ENCODE peak calls at places on chromosomes 11 and 22, in seven cellular contexts. S is cardiac muscle cell, L is CD14-positive monocyte, C is AG10803, T is coronary artery, Z is neural crest cell, B is IMR-90. E is an unnamed sample.

GRCh38 chr11:47004595-47005033 is 68.1 kb downstream of the CSTPP1 start:
- DNase-seq in S (peak; percentile 85), B (peak; percentile 98), Z (no peak), L (no peak), T (peak; percentile 74), C (peak; percentile 98), E (peak; percentile 86)

GRCh38 chr11:120424970-120425332 is 86.6 kb upstream of the GRIK4 start:
- DNase-seq in T (no peak), S (no peak), B (no peak), C (no peak), L (no peak), Z (no peak), E (no peak)

GRCh38 chr11:68193018-68193417 is 20.1 kb downstream of the KMT5B start:
- DNase-seq in L (no peak), Z (no peak), B (no peak), C (no peak), T (no peak), S (no peak), E (no peak)

GRCh38 chr11:47248664-47249377 is at the start of gene ACP2:
- DNase-seq in C (peak; percentile 87), T (peak; percentile 92), B (peak; percentile 87), S (peak; percentile 93), L (peak; percentile 88), Z (peak; percentile 84), E (peak; percentile 94)

GRCh38 chr22:20965888-20966855 is 883 bp upstream of the AIFM3 start:
- DNase-seq in L (no peak), B (no peak), T (no peak), S (no peak), Z (no peak), C (no peak), E (no peak)

GRCh38 chr11:98616256-98616655 is 404.5 kb upstream of the CNTN5 start:
- DNase-seq in Z (no peak), B (no peak), T (no peak), L (no peak), S (no peak), C (no peak), E (no peak)

GRCh38 chr11:19419021-19419750 is 178.4 kb upstream of the E2F8 start:
- DNase-seq in C (peak; percentile 91), Z (no peak), S (no peak), B (peak; percentile 89), T (no peak), L (no peak), E (no peak)

GRCh38 chr11:16883179-16883578 is 131.0 kb downstream of the PLEKHA7 start:
- DNase-seq in L (no peak), C (no peak), T (no peak), B (no peak), S (peak; percentile 39), Z (no peak), E (no peak)

GRCh38 chr22:35966314-35967045 is 62.1 kb downstream of the RBFOX2 start:
- DNase-seq in S (no peak), B (peak; percentile 35), T (no peak), C (peak; percentile 87), L (no peak), Z (no peak), E (no peak)

GRCh38 chr22:32926600-32926999 is 125.1 kb downstream of the TIMP3 start:
- DNase-seq in Z (no peak), S (peak; percentile 48), L (no peak), C (peak; percentile 35), B (peak; percentile 34), T (no peak), E (no peak)

GRCh38 chr11:68385128-68385527 is 72.7 kb downstream of the LRP5 start:
- DNase-seq in B (no peak), Z (no peak), S (no peak), C (no peak), T (no peak), L (no peak), E (no peak)

GRCh38 chr22:32699686-32700085 is 101.8 kb upstream of the TIMP3 start:
- DNase-seq in S (no peak), C (no peak), T (no peak), B (no peak), Z (no peak), L (no peak), E (no peak)

GRCh38 chr22:37283393-37283937 is 1.2 kb downstream of the CYTH4 start:
- DNase-seq in L (peak; percentile 61), T (no peak), C (no peak), S (peak; percentile 34), Z (no peak), B (no peak), E (no peak)

GRCh38 chr11:124749920-124750319 is 2.1 kb downstream of the VSIG2 start:
- DNase-seq in Z (no peak), T (no peak), C (no peak), B (no peak), L (no peak), S (no peak), E (no peak)

GRCh38 chr11:2669926-2670469 is 29.8 kb downstream of the KCNQ1OT1 start:
- DNase-seq in Z (no peak), C (no peak), B (no peak), T (peak; percentile 41), L (no peak), S (no peak), E (peak; percentile 46)

GRCh38 chr11:36122715-36123114 is 166.5 kb downstream of the COMMD9 start:
- DNase-seq in S (no peak), T (no peak), Z (no peak), L (no peak), B (no peak), C (no peak), E (no peak)

GRCh38 chr11:127445476-127445875 is 444.9 kb upstream of the KIRREL3 start:
- DNase-seq in T (no peak), L (no peak), S (no peak), Z (no peak), C (no peak), B (no peak), E (no peak)

GRCh38 chr11:47586043-47586442 is 435 bp upstream of the FAM180B start:
- DNase-seq in T (no peak), C (no peak), S (no peak), B (no peak), L (no peak), Z (no peak), E (no peak)

GRCh38 chr11:71341596-71341995 is 89.2 kb upstream of the SHANK2 start:
- DNase-seq in L (no peak), B (no peak), T (no peak), Z (no peak), C (no peak), S (no peak), E (no peak)

DNA sequence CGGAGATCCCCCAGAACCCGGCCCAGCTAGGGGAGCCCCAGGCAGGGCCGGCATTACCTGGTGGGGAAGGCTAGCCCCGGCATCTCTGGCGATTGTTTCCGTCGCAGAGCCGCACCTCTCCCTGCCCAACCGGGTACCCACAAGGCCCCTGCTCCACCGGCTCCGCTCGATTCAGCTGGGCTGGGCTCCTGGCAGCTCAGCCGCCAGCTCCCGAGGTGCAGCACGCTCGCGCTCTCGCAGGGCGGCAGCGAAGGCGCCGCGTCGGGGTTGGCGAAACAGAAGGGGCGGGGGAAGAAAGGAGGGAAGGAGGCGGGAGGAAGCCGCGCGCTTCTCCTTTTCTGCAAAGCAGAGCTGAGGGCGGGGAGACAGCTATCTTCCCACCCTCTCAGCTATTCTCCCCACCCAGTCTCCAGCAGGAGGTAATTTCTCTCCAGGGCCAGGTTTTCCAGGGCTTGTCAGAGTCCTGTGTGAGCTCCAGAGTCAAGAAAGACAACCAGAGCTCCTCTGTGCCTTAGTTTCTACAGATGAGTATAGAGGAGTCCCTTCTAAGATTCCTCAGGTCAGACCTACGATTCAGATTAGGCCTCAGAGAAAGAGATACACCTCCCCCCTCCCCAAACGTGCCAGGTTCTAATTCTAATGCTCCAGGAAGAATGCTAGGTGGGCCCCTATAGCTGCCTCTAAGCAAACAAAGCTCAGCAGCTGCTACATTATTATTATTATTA is 62.0 kb downstream of the PAK1 start:
- DNase-seq in T (peak; percentile 86), Z (peak; percentile 70), S (peak; percentile 86), L (peak; percentile 83), C (peak; percentile 80), B (peak; percentile 82), E (peak; percentile 93)
- TF ChIP-seq CTCF in T (no peak), Z (no peak), S (no peak), L (no peak), C (peak; percentile 27), B (peak; percentile 20), E (peak; percentile 19)

DNA sequence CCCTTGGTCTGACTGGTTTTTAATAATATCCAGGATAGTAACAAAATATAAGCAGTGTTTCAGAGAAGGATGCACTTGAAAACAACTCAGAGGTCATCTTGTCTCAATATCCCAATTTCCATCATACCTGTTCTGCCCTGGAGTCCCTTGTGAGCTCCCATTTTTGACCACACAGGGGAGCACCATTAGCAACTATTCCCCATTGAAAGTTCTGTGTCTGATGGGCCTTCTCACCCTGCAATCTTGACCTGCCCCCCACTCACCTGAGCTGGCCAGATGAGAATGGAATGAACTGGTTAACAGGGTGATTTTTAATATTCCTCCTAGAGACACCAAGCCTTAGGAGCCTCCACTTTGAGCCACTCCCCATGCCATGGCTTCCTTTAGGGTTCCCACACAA is 3.8 kb upstream of the CAPN5 start:
- DNase-seq in T (no peak), L (no peak), B (no peak), S (no peak), C (no peak), Z (no peak), E (no peak)
- TF ChIP-seq CTCF in T (no peak), L (no peak), B (no peak), S (peak; percentile 8), C (peak; percentile 9), Z (no peak), E (no peak)

DNA sequence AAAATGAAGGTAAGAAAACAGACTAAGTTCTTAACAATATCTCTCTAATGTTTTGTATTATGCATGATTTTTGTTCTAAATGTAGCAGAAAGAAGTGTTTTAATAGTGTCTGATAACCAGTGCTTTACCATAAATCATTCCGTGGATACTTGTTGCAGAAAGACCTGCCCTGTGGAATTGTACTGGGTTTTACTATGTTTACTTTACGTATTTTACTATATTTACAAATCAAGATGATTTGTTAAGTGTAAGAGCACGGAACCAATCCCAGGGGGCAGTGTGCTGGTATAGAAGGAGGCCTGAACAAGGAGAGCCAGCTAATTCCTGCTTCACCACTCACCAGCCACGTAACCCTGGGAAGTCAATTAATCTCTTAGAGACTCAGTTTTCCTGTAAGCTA is 1.4 kb downstream of the HTR3B start:
- DNase-seq in S (peak; percentile 65), T (no peak), C (peak; percentile 11), B (peak; percentile 51), L (no peak), Z (no peak), E (no peak)
- TF ChIP-seq CTCF in S (peak; percentile 12), T (no peak), C (no peak), B (peak; percentile 30), L (no peak), Z (peak; percentile 49), E (peak; percentile 14)

DNA sequence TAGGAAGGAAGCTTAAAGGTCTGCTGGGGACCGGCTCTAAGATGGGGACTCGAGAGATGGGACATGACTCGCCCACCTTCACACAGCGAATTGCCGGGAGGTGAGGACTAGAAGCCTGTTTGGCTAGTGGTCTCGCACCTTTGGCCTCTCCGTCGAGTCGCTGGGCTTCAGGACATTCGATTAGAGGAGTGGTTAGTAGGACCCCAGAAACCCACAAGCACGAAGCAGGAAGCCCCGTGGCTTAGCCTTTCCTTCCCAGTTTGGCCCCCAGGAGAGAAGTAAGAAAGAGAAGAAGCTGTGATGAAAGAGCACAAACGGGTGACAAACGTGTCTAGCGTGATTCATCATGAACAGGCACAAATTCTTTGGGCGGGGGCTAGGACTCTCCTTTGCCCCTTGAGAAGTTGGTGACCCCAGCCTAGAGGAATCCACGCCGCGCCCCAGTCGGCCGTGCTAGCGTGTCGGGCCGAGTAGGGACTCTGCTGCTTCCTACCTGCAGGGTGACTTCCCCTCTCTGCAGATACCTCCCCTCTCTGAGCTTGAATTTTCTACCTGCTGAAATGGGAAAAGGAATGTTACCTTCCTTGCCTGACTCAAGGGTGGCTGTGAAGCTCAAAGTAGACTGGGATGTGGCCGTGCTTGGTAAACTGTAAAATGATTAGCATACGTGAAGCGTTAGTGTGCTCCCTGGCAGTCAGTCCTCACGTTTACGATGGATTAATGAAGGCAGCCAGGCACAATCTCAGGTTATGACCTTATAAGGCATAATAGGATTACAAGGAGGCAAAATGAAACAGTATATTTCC is 1.1 kb upstream of the ADM start:
- DNase-seq in Z (no peak), L (peak; percentile 89), C (peak; percentile 86), S (peak; percentile 24), B (peak; percentile 68), T (no peak), E (no peak)
- TF ChIP-seq CTCF in Z (no peak), L (no peak), C (peak; percentile 15), S (no peak), B (no peak), T (no peak), E (no peak)